ENCODE peak calls at places on chromosomes 2 and 18, in six cellular contexts. One of them, this sample, is unnamed.

GRCh38 chr2:165874445-165875039 is 79.0 kb downstream of the TTC21B start:
- DNase-seq in esophagus muscularis mucosa: no peak
- DNase-seq in endothelial cell of umbilical vein: peak; percentile 65
- DNase-seq in pancreas: no peak
- DNase-seq in neural progenitor cell: peak; percentile 72
- DNase-seq in colonic mucosa: peak; percentile 26
- DNase-seq in this sample: peak; percentile 42

GRCh38 chr2:74759991-74760390 is 73.9 kb upstream of the HK2 start:
- DNase-seq in esophagus muscularis mucosa: no peak
- DNase-seq in endothelial cell of umbilical vein: no peak
- DNase-seq in pancreas: no peak
- DNase-seq in neural progenitor cell: no peak
- DNase-seq in colonic mucosa: no peak
- DNase-seq in this sample: no peak

GRCh38 chr2:118577202-118577601 is 270.2 kb downstream of the EN1 start:
- DNase-seq in esophagus muscularis mucosa: no peak
- DNase-seq in endothelial cell of umbilical vein: no peak
- DNase-seq in pancreas: no peak
- DNase-seq in neural progenitor cell: no peak
- DNase-seq in colonic mucosa: no peak
- DNase-seq in this sample: no peak

GRCh38 chr18:23032030-23032582 is 99.0 kb downstream of the RBBP8 start:
- DNase-seq in esophagus muscularis mucosa: no peak
- DNase-seq in endothelial cell of umbilical vein: peak; percentile 45
- DNase-seq in pancreas: no peak
- DNase-seq in neural progenitor cell: no peak
- DNase-seq in colonic mucosa: no peak
- DNase-seq in this sample: no peak

GRCh38 chr18:7457276-7457675 is 109.8 kb upstream of the PTPRM start:
- DNase-seq in esophagus muscularis mucosa: no peak
- DNase-seq in endothelial cell of umbilical vein: no peak
- DNase-seq in pancreas: no peak
- DNase-seq in neural progenitor cell: no peak
- DNase-seq in colonic mucosa: no peak
- DNase-seq in this sample: peak; percentile 5

GRCh38 chr18:12608292-12608691 is 49.6 kb downstream of the SPIRE1 start:
- DNase-seq in esophagus muscularis mucosa: no peak
- DNase-seq in endothelial cell of umbilical vein: peak; percentile 72
- DNase-seq in pancreas: no peak
- DNase-seq in neural progenitor cell: no peak
- DNase-seq in colonic mucosa: no peak
- DNase-seq in this sample: no peak

GRCh38 chr18:39190508-39190907 is 1624.9 kb upstream of the CELF4 start:
- DNase-seq in esophagus muscularis mucosa: no peak
- DNase-seq in endothelial cell of umbilical vein: no peak
- DNase-seq in pancreas: no peak
- DNase-seq in neural progenitor cell: no peak
- DNase-seq in colonic mucosa: no peak
- DNase-seq in this sample: no peak

GRCh38 chr2:98846041-98846440 is 90.0 kb downstream of the CRACDL start:
- DNase-seq in esophagus muscularis mucosa: no peak
- DNase-seq in endothelial cell of umbilical vein: no peak
- DNase-seq in pancreas: no peak
- DNase-seq in neural progenitor cell: no peak
- DNase-seq in colonic mucosa: no peak
- DNase-seq in this sample: no peak

GRCh38 chr2:121205321-121205942 is 79.6 kb downstream of the TFCP2L1 start:
- DNase-seq in esophagus muscularis mucosa: no peak
- DNase-seq in endothelial cell of umbilical vein: no peak
- DNase-seq in pancreas: peak; percentile 43
- DNase-seq in neural progenitor cell: no peak
- DNase-seq in colonic mucosa: no peak
- DNase-seq in this sample: no peak

GRCh38 chr2:130864830-130865229 is 28.1 kb downstream of the ARHGEF4 start:
- DNase-seq in esophagus muscularis mucosa: no peak
- DNase-seq in endothelial cell of umbilical vein: no peak
- DNase-seq in pancreas: peak; percentile 62
- DNase-seq in neural progenitor cell: no peak
- DNase-seq in colonic mucosa: peak; percentile 42
- DNase-seq in this sample: peak; percentile 53

GRCh38 chr18:26008096-26008495 is 82.3 kb downstream of the SS18 start:
- DNase-seq in esophagus muscularis mucosa: no peak
- DNase-seq in endothelial cell of umbilical vein: no peak
- DNase-seq in pancreas: no peak
- DNase-seq in neural progenitor cell: no peak
- DNase-seq in colonic mucosa: no peak
- DNase-seq in this sample: no peak

GRCh38 chr2:160257015-160257741 is 57.1 kb upstream of the ITGB6 start:
- DNase-seq in esophagus muscularis mucosa: no peak
- DNase-seq in endothelial cell of umbilical vein: no peak
- DNase-seq in pancreas: no peak
- DNase-seq in neural progenitor cell: no peak
- DNase-seq in colonic mucosa: peak; percentile 56
- DNase-seq in this sample: no peak

GRCh38 chr18:78601349-78601748 is 378.3 kb upstream of the SALL3 start:
- DNase-seq in esophagus muscularis mucosa: no peak
- DNase-seq in endothelial cell of umbilical vein: no peak
- DNase-seq in pancreas: no peak
- DNase-seq in neural progenitor cell: peak; percentile 16
- DNase-seq in colonic mucosa: no peak
- DNase-seq in this sample: no peak

GRCh38 chr2:178279142-178279541 is 84.8 kb downstream of the OSBPL6 start:
- DNase-seq in esophagus muscularis mucosa: no peak
- DNase-seq in endothelial cell of umbilical vein: peak; percentile 94
- DNase-seq in pancreas: no peak
- DNase-seq in neural progenitor cell: peak; percentile 67
- DNase-seq in colonic mucosa: no peak
- DNase-seq in this sample: no peak

GRCh38 chr2:119240311-119241204 is 16.9 kb downstream of the STEAP3 start:
- DNase-seq in esophagus muscularis mucosa: no peak
- DNase-seq in endothelial cell of umbilical vein: no peak
- DNase-seq in pancreas: peak; percentile 76
- DNase-seq in neural progenitor cell: peak; percentile 37
- DNase-seq in colonic mucosa: peak; percentile 65
- DNase-seq in this sample: peak; percentile 70

GRCh38 chr2:11748018-11748860 is 1.8 kb downstream of the LPIN1 start:
- DNase-seq in esophagus muscularis mucosa: no peak
- DNase-seq in endothelial cell of umbilical vein: no peak
- DNase-seq in pancreas: no peak
- DNase-seq in neural progenitor cell: no peak
- DNase-seq in colonic mucosa: no peak
- DNase-seq in this sample: no peak

GRCh38 chr2:163658556-163658955 is 77.3 kb downstream of the FIGN start:
- DNase-seq in esophagus muscularis mucosa: no peak
- DNase-seq in endothelial cell of umbilical vein: no peak
- DNase-seq in pancreas: no peak
- DNase-seq in neural progenitor cell: peak; percentile 39
- DNase-seq in colonic mucosa: no peak
- DNase-seq in this sample: no peak

GRCh38 chr2:20590704-20591515 is 60.0 kb downstream of the HS1BP3 start:
- DNase-seq in esophagus muscularis mucosa: no peak
- DNase-seq in endothelial cell of umbilical vein: no peak
- DNase-seq in pancreas: peak; percentile 35
- DNase-seq in neural progenitor cell: no peak
- DNase-seq in colonic mucosa: no peak
- DNase-seq in this sample: no peak

GRCh38 chr2:183838295-183838694 is 714.1 kb downstream of the NUP35 start:
- DNase-seq in esophagus muscularis mucosa: no peak
- DNase-seq in endothelial cell of umbilical vein: no peak
- DNase-seq in pancreas: no peak
- DNase-seq in neural progenitor cell: no peak
- DNase-seq in colonic mucosa: no peak
- DNase-seq in this sample: no peak

GRCh38 chr2:8244634-8245033 is 437.2 kb upstream of the ID2 start:
- DNase-seq in esophagus muscularis mucosa: no peak
- DNase-seq in endothelial cell of umbilical vein: no peak
- DNase-seq in pancreas: no peak
- DNase-seq in neural progenitor cell: no peak
- DNase-seq in colonic mucosa: no peak
- DNase-seq in this sample: no peak

GRCh38 chr2:96888082-96889011 is 18.5 kb upstream of the SEMA4C start:
- DNase-seq in esophagus muscularis mucosa: no peak
- DNase-seq in endothelial cell of umbilical vein: no peak
- DNase-seq in pancreas: peak; percentile 59
- DNase-seq in neural progenitor cell: no peak
- DNase-seq in colonic mucosa: peak; percentile 80
- DNase-seq in this sample: peak; percentile 49

GRCh38 chr2:237697586-237698337 is 70.4 kb downstream of the LRRFIP1 start:
- DNase-seq in esophagus muscularis mucosa: no peak
- DNase-seq in endothelial cell of umbilical vein: peak; percentile 71
- DNase-seq in pancreas: no peak
- DNase-seq in neural progenitor cell: no peak
- DNase-seq in colonic mucosa: no peak
- DNase-seq in this sample: no peak
- H3K4me1 ChIP-seq in esophagus muscularis mucosa: peaks cover 98% of the 10 kb centered on the region
- H3K4me1 ChIP-seq in endothelial cell of umbilical vein: peaks cover 91% of the 10 kb centered on the region
- H3K4me1 ChIP-seq in pancreas: peaks cover 75% of the 10 kb centered on the region
- H3K4me1 ChIP-seq in neural progenitor cell: peaks cover 27% of the 10 kb centered on the region
- H3K4me1 ChIP-seq in colonic mucosa: peaks cover 35% of the 10 kb centered on the region
- H3K4me1 ChIP-seq in this sample: peaks cover 29% of the 10 kb centered on the region

DNA sequence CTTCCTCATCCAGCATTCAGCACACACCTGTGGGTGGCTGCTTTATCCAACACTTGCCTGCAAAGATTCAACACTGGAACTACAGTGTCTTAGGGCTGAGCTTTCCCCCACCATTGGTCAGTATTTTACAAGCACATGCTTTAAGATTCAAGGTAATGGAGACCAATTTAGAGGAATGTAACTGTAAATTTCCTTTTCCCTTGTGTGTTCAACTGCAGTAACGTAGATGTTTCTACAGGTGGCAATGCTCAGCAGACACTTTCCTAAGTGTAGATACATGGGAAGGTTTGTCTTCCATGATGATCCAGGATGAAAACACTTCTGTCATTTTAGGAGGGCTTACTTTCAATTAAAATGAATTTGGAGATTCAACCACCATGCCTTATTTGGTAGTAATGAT is 143.6 kb upstream of the PXDN start:
- DNase-seq in esophagus muscularis mucosa: no peak
- DNase-seq in endothelial cell of umbilical vein: no peak
- DNase-seq in pancreas: no peak
- DNase-seq in neural progenitor cell: peak; percentile 29
- DNase-seq in colonic mucosa: no peak
- DNase-seq in this sample: no peak
- TF ChIP-seq CTCF in esophagus muscularis mucosa: no peak
- TF ChIP-seq CTCF in endothelial cell of umbilical vein: no peak
- TF ChIP-seq CTCF in pancreas: no peak
- TF ChIP-seq CTCF in neural progenitor cell: peak; percentile 50
- TF ChIP-seq CTCF in colonic mucosa: no peak
- TF ChIP-seq CTCF in this sample: peak; percentile 38

DNA sequence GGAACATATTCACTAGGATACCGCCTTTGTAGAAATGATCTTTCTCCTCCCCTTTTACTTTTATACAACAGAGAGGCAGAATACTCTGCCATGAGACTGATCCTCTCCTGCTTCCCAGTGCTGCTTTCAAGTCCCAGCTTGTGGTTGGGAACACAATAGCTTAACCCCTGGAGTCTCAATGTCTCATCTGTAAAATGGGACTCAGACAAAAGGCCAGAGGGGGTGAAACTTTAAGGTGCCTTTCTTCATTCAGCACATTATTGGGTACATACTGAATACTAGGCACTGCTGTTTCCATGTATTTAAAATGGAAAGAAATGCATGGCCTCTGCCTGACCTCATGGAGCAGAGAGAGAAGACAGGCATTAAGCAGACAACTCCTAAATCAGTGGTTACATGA is 53.8 kb downstream of the MAP4K4 start:
- DNase-seq in esophagus muscularis mucosa: peak; percentile 75
- DNase-seq in endothelial cell of umbilical vein: no peak
- DNase-seq in pancreas: no peak
- DNase-seq in neural progenitor cell: no peak
- DNase-seq in colonic mucosa: no peak
- DNase-seq in this sample: no peak
- H3K4me1 ChIP-seq in esophagus muscularis mucosa: peaks cover 70% of the 10 kb centered on the region
- H3K4me1 ChIP-seq in endothelial cell of umbilical vein: peaks cover 46% of the 10 kb centered on the region
- H3K4me1 ChIP-seq in pancreas: peaks cover 37% of the 10 kb centered on the region
- H3K4me1 ChIP-seq in neural progenitor cell: peaks cover 38% of the 10 kb centered on the region
- H3K4me1 ChIP-seq in colonic mucosa: no peaks in the 10 kb centered on the region
- H3K4me1 ChIP-seq in this sample: peaks cover 72% of the 10 kb centered on the region

GRCh38 chr18:49857708-49858107 is 44.4 kb upstream of the ACAA2 start:
- DNase-seq in esophagus muscularis mucosa: no peak
- DNase-seq in endothelial cell of umbilical vein: no peak
- DNase-seq in pancreas: no peak
- DNase-seq in neural progenitor cell: peak; percentile 27
- DNase-seq in colonic mucosa: no peak
- DNase-seq in this sample: no peak
- TF ChIP-seq CTCF in esophagus muscularis mucosa: no peak
- TF ChIP-seq CTCF in endothelial cell of umbilical vein: no peak
- TF ChIP-seq CTCF in pancreas: no peak
- TF ChIP-seq CTCF in neural progenitor cell: peak; percentile 31
- TF ChIP-seq CTCF in colonic mucosa: no peak
- TF ChIP-seq CTCF in this sample: no peak

DNA sequence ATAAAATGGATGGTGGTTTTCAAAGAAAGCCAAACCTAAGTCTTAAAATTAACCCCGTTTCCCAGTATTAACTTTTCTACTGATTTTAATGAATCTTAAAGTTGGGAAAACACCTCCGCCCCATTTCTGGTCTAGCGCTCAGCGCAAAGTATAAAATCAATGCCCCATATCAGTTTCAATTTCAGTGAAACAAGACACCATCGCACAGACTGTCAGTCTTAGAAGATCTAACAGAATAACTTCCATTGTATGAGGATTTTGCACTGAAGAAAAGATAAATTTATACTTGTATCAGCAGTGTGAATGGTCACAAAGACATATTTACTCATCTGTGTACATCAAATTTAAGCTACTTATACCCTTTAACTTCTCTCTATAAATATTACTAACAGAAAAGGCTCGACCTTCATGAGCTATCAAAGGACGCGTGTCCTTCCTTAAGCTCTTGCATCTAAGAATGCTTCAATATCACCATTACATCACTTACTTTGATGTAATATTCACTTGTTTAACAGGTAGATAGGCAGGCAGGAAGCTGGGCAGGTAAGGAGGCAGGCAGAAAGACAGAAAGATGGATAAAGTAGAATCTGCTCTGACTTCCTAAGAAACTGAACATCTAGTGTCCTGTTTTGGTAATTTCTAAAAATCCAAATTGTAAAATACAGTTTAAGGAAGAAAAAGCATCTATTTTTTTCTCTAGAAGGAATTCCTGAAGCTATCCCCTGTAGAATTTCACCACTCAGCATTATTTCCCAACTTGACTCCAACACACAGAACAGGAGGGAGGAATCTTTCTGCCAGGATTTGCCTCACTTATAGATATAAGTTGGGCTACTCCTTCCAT is 183.0 kb downstream of the TCF4 start:
- DNase-seq in esophagus muscularis mucosa: no peak
- DNase-seq in endothelial cell of umbilical vein: no peak
- DNase-seq in pancreas: no peak
- DNase-seq in neural progenitor cell: no peak
- DNase-seq in colonic mucosa: no peak
- DNase-seq in this sample: no peak
- H3K4me1 ChIP-seq in esophagus muscularis mucosa: peaks cover 15% of the 10 kb centered on the region
- H3K4me1 ChIP-seq in endothelial cell of umbilical vein: peaks cover 48% of the 10 kb centered on the region
- H3K4me1 ChIP-seq in pancreas: peaks cover 4% of the 10 kb centered on the region
- H3K4me1 ChIP-seq in neural progenitor cell: peaks cover 73% of the 10 kb centered on the region
- H3K4me1 ChIP-seq in colonic mucosa: no peaks in the 10 kb centered on the region
- H3K4me1 ChIP-seq in this sample: peaks cover 5% of the 10 kb centered on the region

This sample was measured in Caco-2.